ENCODE peak calls at places on chromosomes 7 and 10, in four cellular contexts. I is choroid plexus epithelial cell; N is CD8-positive, alpha-beta T cell; B is A549. T is an unnamed sample.

GRCh38 chr10:83607959-83608745 is 531.2 kb upstream of the GHITM start:
- DNase-seq in I (peak), N (no peak), B (no peak), T (no peak)

GRCh38 chr10:84493951-84494848 is 165.8 kb downstream of the CCSER2 start:
- DNase-seq in B (peak), I (peak), N (no peak), T (peak)

GRCh38 chr10:117653170-117653515 is 110.6 kb downstream of the EMX2 start:
- DNase-seq in N (no peak), I (peak), B (peak), T (peak)

GRCh38 chr10:28719789-28720436 is 42.6 kb downstream of the BAMBI start:
- DNase-seq in N (no peak), I (peak), B (no peak), T (peak)

GRCh38 chr7:192035-192649 is at the start of gene FAM20C:
- DNase-seq in I (peak), N (peak), B (peak), T (peak)

GRCh38 chr7:8201846-8202441 is 60.0 kb downstream of the ICA1 start:
- DNase-seq in N (no peak), I (no peak), B (no peak), T (no peak)

GRCh38 chr7:13920053-13920697 is 69.3 kb downstream of the ETV1 start:
- DNase-seq in I (peak), N (no peak), B (peak), T (peak)

GRCh38 chr10:122342293-122343134 is 32.0 kb upstream of the PLEKHA1 start:
- DNase-seq in B (peak), I (peak), N (peak), T (peak)

GRCh38 chr10:125691160-125691981 is 8.4 kb upstream of the TEX36 start:
- DNase-seq in B (no peak), N (no peak), I (no peak), T (peak)

GRCh38 chr7:112566392-112567324 is 85.9 kb downstream of the LSMEM1 start:
- DNase-seq in B (no peak), I (no peak), N (no peak), T (no peak)

GRCh38 chr7:101125989-101126650 is 784 bp upstream of the SERPINE1 start:
- DNase-seq in B (peak), I (peak), N (no peak), T (peak)

GRCh38 chr7:81501220-81501619 is 268.6 kb downstream of the HGF start:
- DNase-seq in B (no peak), I (peak), N (no peak), T (peak)

GRCh38 chr7:81218480-81219106 is 299.7 kb upstream of the SEMA3C start:
- DNase-seq in N (no peak), I (no peak), B (no peak), T (no peak)

GRCh38 chr7:94050046-94050445 is 45.9 kb upstream of the BET1 start:
- DNase-seq in B (no peak), N (no peak), I (no peak), T (no peak)

GRCh38 chr10:132105302-132105995 is 39.7 kb downstream of the JAKMIP3 start:
- DNase-seq in B (no peak), I (no peak), N (no peak), T (no peak)

GRCh38 chr7:80135306-80136104 is 874 bp downstream of the GNAI1 start:
- DNase-seq in B (peak), I (peak), N (no peak), T (peak)

GRCh38 chr7:20831451-20831850 is 44.8 kb upstream of the SP8 start:
- DNase-seq in N (no peak), I (no peak), B (no peak), T (no peak)

GRCh38 chr10:34033067-34033466 is 698.6 kb upstream of the NRP1 start:
- DNase-seq in B (no peak), N (no peak), I (no peak), T (no peak)

GRCh38 chr10:14821635-14822375 is 16.0 kb downstream of the CDNF start:
- DNase-seq in I (no peak), B (no peak), N (no peak), T (no peak)

GRCh38 chr10:92572362-92573090 is 1.4 kb downstream of the IDE start:
- DNase-seq in N (no peak), I (no peak), B (no peak), T (no peak)

GRCh38 chr10:92573798-92574544 is at the start of gene IDE:
- DNase-seq in I (peak), B (peak), N (peak), T (peak)

GRCh38 chr10:92569071-92569470 is 4.8 kb downstream of the IDE start:
- DNase-seq in N (no peak), B (no peak), I (peak), T (no peak)

GRCh38 chr10:92573091-92573797 is 649 bp downstream of the IDE start:
- DNase-seq in I (peak), N (peak), B (peak), T (peak)

GRCh38 chr10:92571649-92572048 is 2.2 kb downstream of the IDE start:
- DNase-seq in I (peak), N (no peak), B (no peak), T (no peak)
- H3K4me3 ChIP-seq in I (no peak), N (no peak), B (no peak), T (no peak)

GRCh38 chr7:1593904-1594421 is 24.1 kb upstream of the PSMG3 start:
- DNase-seq in N (no peak), I (no peak), B (no peak), T (no peak)

GRCh38 chr7:1592299-1592842 is 22.5 kb upstream of the PSMG3 start:
- DNase-seq in I (no peak), B (no peak), N (no peak), T (no peak)

GRCh38 chr7:1595027-1595426 is 25.2 kb upstream of the PSMG3 start:
- DNase-seq in I (no peak), N (no peak), B (no peak), T (no peak)

GRCh38 chr7:1591876-1592275 is 22.0 kb upstream of the PSMG3 start:
- DNase-seq in I (no peak), B (no peak), N (no peak), T (no peak)

DNA sequence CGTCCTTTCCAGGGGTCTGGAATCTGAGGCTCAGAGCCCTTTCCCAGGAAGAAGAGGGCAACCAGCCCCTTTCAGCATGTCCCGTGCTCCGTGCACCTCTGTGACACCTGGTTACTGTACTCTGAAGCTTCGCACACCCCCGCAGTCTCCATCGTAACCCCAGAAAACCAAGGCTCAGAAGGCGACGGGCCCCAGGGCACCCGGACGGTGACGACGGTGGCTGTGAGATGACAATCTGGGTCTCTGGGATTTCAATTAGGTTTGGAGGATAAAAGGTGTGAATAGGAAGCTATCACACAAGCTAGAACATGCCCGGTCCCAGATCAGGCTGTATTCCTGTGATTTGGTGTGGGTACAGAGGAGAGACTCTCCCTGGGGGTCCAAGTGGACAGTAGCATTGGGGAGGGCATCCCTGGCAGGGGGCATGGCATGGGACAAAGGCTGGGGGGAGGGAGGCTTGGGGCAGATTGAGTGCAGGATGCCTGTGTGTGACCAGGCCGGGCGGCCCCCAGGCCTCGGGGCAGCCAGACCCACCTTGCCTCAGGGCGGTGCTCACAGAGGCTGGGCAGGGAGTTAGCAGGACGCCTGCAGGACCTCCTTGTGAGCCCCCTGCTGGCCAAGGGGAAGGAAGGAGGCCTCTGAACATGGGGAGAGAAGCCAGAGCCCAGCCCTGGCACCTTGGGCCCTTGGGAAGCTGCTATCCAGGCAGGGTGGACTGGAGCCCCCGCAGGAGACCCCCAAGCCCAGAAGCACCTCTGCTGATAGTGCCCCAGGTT is 23.4 kb upstream of the PSMG3 start:
- DNase-seq in N (no peak), B (peak), I (peak), T (no peak)
- TF ChIP-seq CTCF in N (no peak), B (peak), I (peak), T (peak)

GRCh38 chr7:50283206-50283605 is 21.3 kb upstream of the IKZF1 start:
- DNase-seq in N (no peak), I (no peak), B (no peak), T (no peak)

GRCh38 chr7:50285259-50285658 is 19.3 kb upstream of the IKZF1 start:
- DNase-seq in I (no peak), N (no peak), B (no peak), T (no peak)

GRCh38 chr7:50284296-50284695 is 20.2 kb upstream of the IKZF1 start:
- DNase-seq in I (no peak), B (no peak), N (no peak), T (no peak)

GRCh38 chr7:50278120-50278519 is 26.4 kb upstream of the IKZF1 start:
- DNase-seq in I (no peak), N (no peak), B (no peak), T (no peak)

DNA sequence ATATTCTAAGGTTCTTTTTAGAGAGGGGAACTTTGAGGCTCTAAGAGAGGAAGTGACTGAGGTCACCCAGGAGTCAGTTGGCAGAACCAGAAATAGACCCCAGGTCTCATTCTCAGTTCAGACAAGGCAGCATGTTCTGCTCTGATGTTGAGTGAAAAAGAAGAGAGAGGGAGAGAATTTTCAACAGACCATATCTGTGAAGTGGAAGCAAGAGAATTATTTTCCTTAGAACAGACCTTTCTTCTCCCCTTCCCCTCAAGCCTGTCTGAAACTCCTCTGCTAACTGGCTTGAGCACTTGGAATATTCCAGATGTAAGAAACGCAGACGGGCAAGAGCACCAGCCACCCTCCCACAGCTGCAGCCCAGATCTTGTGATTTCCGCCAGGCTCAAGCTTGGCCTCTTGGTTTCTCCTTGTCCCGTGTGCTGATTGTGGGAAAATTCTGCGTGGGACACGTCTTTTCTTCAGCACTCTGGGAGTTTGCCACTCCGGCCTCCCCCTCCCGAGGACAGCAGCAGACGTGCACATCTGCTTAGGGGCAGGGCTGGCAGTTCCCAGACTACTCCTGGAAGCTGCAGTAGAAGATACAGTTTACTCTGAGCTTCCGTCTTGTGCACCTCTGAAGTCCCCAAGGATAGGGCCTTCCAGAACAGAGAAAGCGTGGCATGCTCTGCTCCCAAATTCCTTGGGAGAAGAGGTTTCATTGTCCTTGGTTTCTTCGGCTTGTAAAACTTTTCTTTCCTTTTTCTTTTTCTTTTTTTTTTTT is 22.7 kb upstream of the IKZF1 start:
- DNase-seq in N (no peak), I (no peak), B (no peak), T (no peak)
- H3K4me3 ChIP-seq in N (peak), I (no peak), B (no peak), T (no peak)

GRCh38 chr7:24723178-24723530 is 34.1 kb downstream of the GSDME start:
- DNase-seq in I (no peak), N (no peak), B (no peak), T (no peak)

GRCh38 chr7:24720283-24720682 is 37.0 kb downstream of the GSDME start:
- DNase-seq in B (no peak), N (no peak), I (no peak), T (no peak)

GRCh38 chr7:24724451-24725190 is 32.6 kb downstream of the GSDME start:
- DNase-seq in I (no peak), B (no peak), N (no peak), T (no peak)

GRCh38 chr7:24721378-24722030 is 35.8 kb downstream of the GSDME start:
- DNase-seq in I (no peak), B (no peak), N (no peak), T (no peak)

DNA sequence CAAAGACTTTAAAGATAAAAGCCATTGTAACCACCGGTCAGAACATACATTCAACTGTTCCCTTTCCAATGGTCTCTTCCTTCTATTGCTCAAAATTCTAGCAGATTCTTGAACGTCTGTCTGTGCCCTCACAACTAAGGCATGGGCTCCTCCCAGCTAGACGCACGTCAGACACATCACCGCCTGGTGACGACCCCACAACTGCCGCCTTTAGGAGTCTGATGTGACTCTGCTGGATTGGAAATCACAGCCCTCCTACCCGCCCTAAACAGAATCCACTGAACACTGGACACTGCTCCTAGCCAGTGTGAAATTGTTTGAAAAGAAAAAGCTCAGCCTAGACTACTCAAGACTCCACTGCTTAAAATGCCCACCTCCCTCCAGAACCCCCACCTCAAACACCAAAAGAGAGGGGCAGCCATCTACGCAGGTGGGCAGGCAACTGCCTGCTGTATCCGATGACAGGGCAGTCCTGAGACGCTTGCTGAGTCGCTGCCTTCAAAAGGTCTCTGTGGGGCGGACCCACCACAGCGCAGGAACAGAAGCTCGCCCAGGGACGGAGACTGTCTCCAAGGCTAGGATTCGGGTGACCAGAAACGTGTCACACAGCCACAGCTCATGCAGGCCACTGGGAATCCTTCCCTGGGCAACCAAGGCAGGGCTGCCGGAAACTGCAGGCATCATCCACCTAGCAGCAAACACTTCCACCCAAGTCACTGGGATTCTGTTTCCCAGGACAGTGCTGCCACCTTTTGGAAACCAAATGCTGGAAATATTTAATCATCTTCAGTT is 34.7 kb downstream of the GSDME start:
- DNase-seq in N (no peak), I (peak), B (no peak), T (peak)
- TF ChIP-seq CTCF in N (no peak), I (peak), B (peak), T (peak)

GRCh38 chr10:119507115-119507514 is 35.4 kb downstream of the RGS10 start:
- DNase-seq in B (no peak), N (no peak), I (no peak), T (no peak)
- H3K4me3 ChIP-seq in B (no peak), N (no peak), I (no peak), T (no peak)

GRCh38 chr10:16735626-16736025 is 81.6 kb downstream of the RSU1 start:
- DNase-seq in N (no peak), B (no peak), I (peak), T (no peak)
- TF ChIP-seq CTCF in N (no peak), B (no peak), I (no peak), T (no peak)

GRCh38 chr10:95297402-95297801 is 6.6 kb upstream of the PDLIM1 start:
- DNase-seq in I (no peak), N (no peak), B (no peak), T (no peak)

GRCh38 chr10:95295031-95295755 is 4.4 kb upstream of the PDLIM1 start:
- DNase-seq in B (no peak), N (peak), I (peak), T (peak)

GRCh38 chr10:95291634-95292039 is 834 bp upstream of the PDLIM1 start:
- DNase-seq in B (no peak), N (no peak), I (no peak), T (no peak)

GRCh38 chr10:95300140-95300539 is 9.3 kb upstream of the PDLIM1 start:
- DNase-seq in I (no peak), B (no peak), N (no peak), T (no peak)

GRCh38 chr10:95296764-95297163 is 6.0 kb upstream of the PDLIM1 start:
- DNase-seq in N (no peak), B (no peak), I (no peak), T (no peak)
- H3K4me3 ChIP-seq in N (no peak), B (no peak), I (no peak), T (no peak)

GRCh38 chr7:74658171-74659004 is 870 bp downstream of the GTF2I start:
- DNase-seq in B (peak), I (peak), N (peak), T (peak)

GRCh38 chr7:74657692-74658170 is at the start of gene GTF2I:
- DNase-seq in I (no peak), B (no peak), N (peak), T (no peak)

GRCh38 chr7:74655785-74656420 is 1.6 kb upstream of the GTF2I start:
- DNase-seq in B (peak), N (no peak), I (peak), T (no peak)

GRCh38 chr7:74656421-74656910 is 1.1 kb upstream of the GTF2I start:
- DNase-seq in I (peak), B (peak), N (peak), T (peak)

GRCh38 chr7:74656911-74657691 is 417 bp upstream of the GTF2I start:
- DNase-seq in N (peak), I (peak), B (peak), T (peak)
- TF ChIP-seq CTCF in N (no peak), I (peak), B (no peak), T (no peak)

DNA sequence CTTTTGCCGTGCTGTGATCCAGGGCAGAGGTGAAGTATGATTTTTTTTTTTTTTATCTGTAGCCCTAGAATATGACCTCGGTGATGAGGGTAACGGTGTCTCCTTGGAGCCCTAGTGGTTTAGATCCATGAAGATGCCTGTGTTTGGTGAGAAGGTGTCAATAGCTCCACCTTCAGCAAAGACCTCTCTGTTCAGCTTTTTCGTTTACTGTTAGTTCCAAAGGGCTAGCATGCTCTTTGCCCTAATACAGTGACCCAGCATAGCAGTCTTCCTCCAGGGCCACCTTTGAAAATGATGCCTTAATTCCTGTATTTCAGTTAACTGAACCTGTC is 748 bp upstream of the MRPS16 start:
- DNase-seq in B (peak), N (no peak), I (peak), T (no peak)
- H3K4me3 ChIP-seq in B (peak), N (peak), I (peak), T (peak)